ENCODE peak calls at places on chromosomes 1 and 21, in nine cellular contexts. One of them, this sample, is unnamed.

GRCh38 chr1:15153842-15154479 is 414 bp downstream of the TMEM51 start:
- DNase-seq in H7: peak
- DNase-seq in gastrocnemius medialis: no peak
- DNase-seq in cardiac fibroblast: peak
- DNase-seq in HFF-Myc: no peak
- DNase-seq in astrocyte of the cerebellum: no peak
- DNase-seq in kidney: peak
- DNase-seq in AG04449: no peak
- DNase-seq in thoracic aorta: no peak
- DNase-seq in this sample: no peak

GRCh38 chr1:24151175-24151533 is 8.2 kb upstream of the IL22RA1 start:
- DNase-seq in thoracic aorta: no peak
- DNase-seq in HFF-Myc: no peak
- DNase-seq in kidney: no peak
- DNase-seq in cardiac fibroblast: no peak
- DNase-seq in gastrocnemius medialis: no peak
- DNase-seq in AG04449: no peak
- DNase-seq in H7: peak
- DNase-seq in astrocyte of the cerebellum: no peak
- DNase-seq in this sample: no peak

GRCh38 chr1:161159915-161160248 is 582 bp downstream of the USP21 start:
- DNase-seq in AG04449: no peak
- DNase-seq in H7: no peak
- DNase-seq in HFF-Myc: no peak
- DNase-seq in kidney: no peak
- DNase-seq in gastrocnemius medialis: no peak
- DNase-seq in thoracic aorta: no peak
- DNase-seq in astrocyte of the cerebellum: no peak
- DNase-seq in cardiac fibroblast: no peak
- DNase-seq in this sample: no peak

GRCh38 chr1:75034376-75034775 is 99.8 kb upstream of the LHX8 start:
- DNase-seq in thoracic aorta: no peak
- DNase-seq in H7: no peak
- DNase-seq in astrocyte of the cerebellum: no peak
- DNase-seq in kidney: no peak
- DNase-seq in gastrocnemius medialis: no peak
- DNase-seq in AG04449: no peak
- DNase-seq in cardiac fibroblast: no peak
- DNase-seq in HFF-Myc: no peak
- DNase-seq in this sample: no peak

GRCh38 chr1:161307230-161307768 is 2.5 kb downstream of the MPZ start:
- DNase-seq in cardiac fibroblast: peak
- DNase-seq in H7: no peak
- DNase-seq in gastrocnemius medialis: no peak
- DNase-seq in astrocyte of the cerebellum: no peak
- DNase-seq in AG04449: no peak
- DNase-seq in thoracic aorta: no peak
- DNase-seq in kidney: no peak
- DNase-seq in HFF-Myc: peak
- DNase-seq in this sample: no peak

GRCh38 chr21:40768056-40768455 is 78.9 kb downstream of the DSCAM start:
- DNase-seq in cardiac fibroblast: no peak
- DNase-seq in thoracic aorta: no peak
- DNase-seq in gastrocnemius medialis: no peak
- DNase-seq in kidney: no peak
- DNase-seq in astrocyte of the cerebellum: no peak
- DNase-seq in HFF-Myc: no peak
- DNase-seq in H7: no peak
- DNase-seq in AG04449: no peak
- DNase-seq in this sample: no peak

GRCh38 chr1:230833511-230833910 is 34.8 kb downstream of the C1orf198 start:
- DNase-seq in HFF-Myc: no peak
- DNase-seq in kidney: no peak
- DNase-seq in gastrocnemius medialis: no peak
- DNase-seq in AG04449: no peak
- DNase-seq in H7: no peak
- DNase-seq in cardiac fibroblast: no peak
- DNase-seq in astrocyte of the cerebellum: no peak
- DNase-seq in thoracic aorta: no peak
- DNase-seq in this sample: no peak

GRCh38 chr21:39610705-39611104 is 2.0 kb upstream of the B3GALT5 start:
- DNase-seq in H7: peak
- DNase-seq in kidney: no peak
- DNase-seq in astrocyte of the cerebellum: no peak
- DNase-seq in cardiac fibroblast: no peak
- DNase-seq in AG04449: no peak
- DNase-seq in gastrocnemius medialis: no peak
- DNase-seq in thoracic aorta: no peak
- DNase-seq in HFF-Myc: no peak
- DNase-seq in this sample: no peak

GRCh38 chr1:41919131-41919530 is 409 bp upstream of the HIVEP3 start:
- DNase-seq in astrocyte of the cerebellum: no peak
- DNase-seq in gastrocnemius medialis: no peak
- DNase-seq in thoracic aorta: no peak
- DNase-seq in HFF-Myc: no peak
- DNase-seq in H7: no peak
- DNase-seq in kidney: no peak
- DNase-seq in cardiac fibroblast: no peak
- DNase-seq in AG04449: no peak
- DNase-seq in this sample: no peak

DNA sequence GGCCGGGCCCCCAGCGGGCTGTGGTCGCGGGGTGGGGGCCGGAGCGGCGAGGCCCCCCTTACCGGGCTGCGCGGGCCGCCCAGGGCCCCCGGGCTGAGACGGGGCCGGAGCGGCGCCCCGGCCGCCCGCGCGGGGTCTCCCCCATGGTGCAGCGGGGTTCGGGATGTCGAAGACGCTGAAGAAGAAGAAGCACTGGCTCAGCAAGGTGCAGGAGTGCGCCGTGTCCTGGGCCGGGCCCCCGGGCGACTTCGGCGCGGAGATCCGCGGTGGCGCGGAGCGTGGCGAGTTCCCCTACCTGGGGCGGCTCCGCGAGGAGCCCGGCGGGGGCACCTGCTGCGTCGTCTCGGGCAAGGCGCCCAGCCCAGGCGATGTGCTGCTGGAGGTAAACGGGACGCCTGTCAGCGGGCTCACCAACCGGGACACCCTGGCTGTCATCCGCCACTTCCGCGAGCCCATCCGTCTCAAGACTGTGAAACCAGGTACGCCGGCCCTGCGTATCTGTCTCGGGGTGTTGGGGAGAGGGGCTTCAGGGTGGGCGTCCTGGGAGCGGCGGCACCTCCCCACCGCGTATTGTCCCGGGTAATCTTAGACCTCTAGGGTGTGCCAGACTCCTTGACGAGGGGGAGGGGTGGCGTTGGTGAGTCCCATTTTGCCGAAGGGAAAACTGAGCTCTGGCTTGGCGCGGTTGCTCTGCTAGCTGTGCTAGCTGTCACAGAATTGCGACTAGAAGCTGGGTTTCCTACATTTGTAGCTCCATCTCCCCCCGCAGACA is 742 bp downstream of the MAGI3 start:
- DNase-seq in cardiac fibroblast: peak
- DNase-seq in thoracic aorta: no peak
- DNase-seq in astrocyte of the cerebellum: no peak
- DNase-seq in kidney: peak
- DNase-seq in gastrocnemius medialis: peak
- DNase-seq in H7: peak
- DNase-seq in HFF-Myc: no peak
- DNase-seq in AG04449: no peak
- DNase-seq in this sample: no peak
- H3K4me3 ChIP-seq in cardiac fibroblast: peak
- H3K4me3 ChIP-seq in thoracic aorta: peak
- H3K4me3 ChIP-seq in astrocyte of the cerebellum: peak
- H3K4me3 ChIP-seq in kidney: peak
- H3K4me3 ChIP-seq in gastrocnemius medialis: peak
- H3K4me3 ChIP-seq in H7: peak
- H3K4me3 ChIP-seq in HFF-Myc: peak
- H3K4me3 ChIP-seq in AG04449: peak
- H3K4me3 ChIP-seq in this sample: peak

GRCh38 chr1:56320873-56321272 is 258.5 kb downstream of the PLPP3 start:
- DNase-seq in HFF-Myc: no peak
- DNase-seq in kidney: no peak
- DNase-seq in thoracic aorta: no peak
- DNase-seq in gastrocnemius medialis: no peak
- DNase-seq in AG04449: no peak
- DNase-seq in H7: no peak
- DNase-seq in cardiac fibroblast: no peak
- DNase-seq in astrocyte of the cerebellum: no peak
- DNase-seq in this sample: no peak
- H3K4me3 ChIP-seq in HFF-Myc: no peak
- H3K4me3 ChIP-seq in kidney: no peak
- H3K4me3 ChIP-seq in thoracic aorta: no peak
- H3K4me3 ChIP-seq in gastrocnemius medialis: no peak
- H3K4me3 ChIP-seq in AG04449: no peak
- H3K4me3 ChIP-seq in H7: no peak
- H3K4me3 ChIP-seq in cardiac fibroblast: no peak
- H3K4me3 ChIP-seq in astrocyte of the cerebellum: no peak
- H3K4me3 ChIP-seq in this sample: no peak

DNA sequence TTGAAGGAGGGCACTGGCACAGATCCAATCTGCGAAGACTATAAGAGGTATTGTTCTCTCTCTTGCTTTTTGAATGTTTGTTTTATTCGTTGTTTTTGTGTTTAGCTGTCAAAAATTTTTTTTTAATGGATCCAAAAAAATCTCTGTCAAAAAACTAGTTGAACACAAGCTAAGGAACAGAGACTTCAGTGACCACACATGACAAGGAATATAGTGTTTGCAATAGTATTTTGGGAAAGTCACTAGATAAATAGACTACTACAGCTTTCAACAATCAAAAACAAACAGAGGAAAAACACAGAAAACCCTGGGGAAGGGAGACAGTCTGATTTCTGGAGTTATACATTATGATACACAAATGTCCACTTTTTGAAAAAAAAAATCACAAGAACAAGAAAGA is 36.9 kb upstream of the COA6 start:
- DNase-seq in AG04449: no peak
- DNase-seq in cardiac fibroblast: no peak
- DNase-seq in astrocyte of the cerebellum: no peak
- DNase-seq in HFF-Myc: no peak
- DNase-seq in kidney: no peak
- DNase-seq in H7: no peak
- DNase-seq in gastrocnemius medialis: no peak
- DNase-seq in thoracic aorta: no peak
- DNase-seq in this sample: no peak
- H3K4me3 ChIP-seq in AG04449: no peak
- H3K4me3 ChIP-seq in cardiac fibroblast: no peak
- H3K4me3 ChIP-seq in astrocyte of the cerebellum: no peak
- H3K4me3 ChIP-seq in HFF-Myc: no peak
- H3K4me3 ChIP-seq in kidney: no peak
- H3K4me3 ChIP-seq in H7: no peak
- H3K4me3 ChIP-seq in gastrocnemius medialis: no peak
- H3K4me3 ChIP-seq in thoracic aorta: no peak
- H3K4me3 ChIP-seq in this sample: no peak

GRCh38 chr1:113394043-113394862 is 3.9 kb downstream of the MAGI3 start:
- DNase-seq in cardiac fibroblast: no peak
- DNase-seq in gastrocnemius medialis: no peak
- DNase-seq in AG04449: no peak
- DNase-seq in kidney: no peak
- DNase-seq in HFF-Myc: no peak
- DNase-seq in astrocyte of the cerebellum: no peak
- DNase-seq in H7: no peak
- DNase-seq in thoracic aorta: no peak
- DNase-seq in this sample: no peak
- H3K4me3 ChIP-seq in cardiac fibroblast: no peak
- H3K4me3 ChIP-seq in gastrocnemius medialis: no peak
- H3K4me3 ChIP-seq in AG04449: no peak
- H3K4me3 ChIP-seq in kidney: peak
- H3K4me3 ChIP-seq in HFF-Myc: no peak
- H3K4me3 ChIP-seq in astrocyte of the cerebellum: no peak
- H3K4me3 ChIP-seq in H7: no peak
- H3K4me3 ChIP-seq in thoracic aorta: no peak
- H3K4me3 ChIP-seq in this sample: no peak

GRCh38 chr1:231949277-231950122 is 322.9 kb downstream of the DISC1 start:
- DNase-seq in kidney: no peak
- DNase-seq in H7: peak
- DNase-seq in cardiac fibroblast: peak
- DNase-seq in astrocyte of the cerebellum: no peak
- DNase-seq in HFF-Myc: no peak
- DNase-seq in thoracic aorta: no peak
- DNase-seq in AG04449: no peak
- DNase-seq in gastrocnemius medialis: peak
- DNase-seq in this sample: no peak
- H3K4me3 ChIP-seq in kidney: no peak
- H3K4me3 ChIP-seq in H7: no peak
- H3K4me3 ChIP-seq in cardiac fibroblast: no peak
- H3K4me3 ChIP-seq in astrocyte of the cerebellum: no peak
- H3K4me3 ChIP-seq in HFF-Myc: no peak
- H3K4me3 ChIP-seq in thoracic aorta: peak
- H3K4me3 ChIP-seq in AG04449: no peak
- H3K4me3 ChIP-seq in gastrocnemius medialis: no peak
- H3K4me3 ChIP-seq in this sample: no peak

DNA sequence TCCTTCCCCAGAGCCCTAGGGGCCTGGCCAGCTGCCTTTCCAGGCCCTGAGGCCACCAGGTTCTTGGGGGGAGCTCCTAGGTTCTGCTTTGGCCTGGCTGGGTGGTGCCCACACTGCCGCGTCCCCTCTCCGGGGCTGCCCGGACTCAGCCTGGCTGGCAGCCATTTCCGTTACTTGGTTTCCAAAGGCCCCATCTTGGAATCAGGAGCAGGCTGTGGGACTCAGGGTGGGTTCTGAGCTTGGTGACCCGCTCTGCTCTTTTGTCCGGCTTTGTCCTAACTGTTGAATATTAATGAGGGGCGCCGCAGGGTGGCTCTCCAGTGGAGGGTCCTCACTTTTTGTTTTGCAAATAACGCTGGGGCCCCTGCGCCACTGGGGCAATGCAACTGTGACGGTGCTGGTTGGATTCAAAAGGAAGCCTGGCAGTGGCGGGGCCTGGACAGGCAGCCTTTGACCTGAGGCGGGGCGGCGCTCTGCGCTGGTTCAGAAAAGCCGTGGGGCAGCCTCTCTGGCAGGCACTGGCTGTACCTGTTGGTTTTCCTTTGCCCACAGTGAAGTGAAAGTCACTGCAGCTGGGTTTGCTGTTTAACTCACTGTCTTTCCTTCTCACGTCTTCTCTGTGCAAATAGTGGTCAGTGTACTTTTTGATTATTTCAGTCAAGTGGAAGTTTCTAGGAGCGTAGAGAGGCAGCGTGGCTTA is 20.2 kb downstream of the SKI start:
- DNase-seq in H7: peak
- DNase-seq in AG04449: no peak
- DNase-seq in thoracic aorta: no peak
- DNase-seq in astrocyte of the cerebellum: no peak
- DNase-seq in HFF-Myc: no peak
- DNase-seq in kidney: peak
- DNase-seq in cardiac fibroblast: no peak
- DNase-seq in gastrocnemius medialis: no peak
- DNase-seq in this sample: no peak
- H3K4me3 ChIP-seq in H7: no peak
- H3K4me3 ChIP-seq in AG04449: no peak
- H3K4me3 ChIP-seq in thoracic aorta: peak
- H3K4me3 ChIP-seq in astrocyte of the cerebellum: no peak
- H3K4me3 ChIP-seq in HFF-Myc: no peak
- H3K4me3 ChIP-seq in kidney: no peak
- H3K4me3 ChIP-seq in cardiac fibroblast: no peak
- H3K4me3 ChIP-seq in gastrocnemius medialis: no peak
- H3K4me3 ChIP-seq in this sample: no peak

GRCh38 chr1:150550222-150551048 is 1.2 kb downstream of the ADAMTSL4 start:
- DNase-seq in H7: peak
- DNase-seq in AG04449: no peak
- DNase-seq in thoracic aorta: no peak
- DNase-seq in cardiac fibroblast: peak
- DNase-seq in gastrocnemius medialis: no peak
- DNase-seq in HFF-Myc: no peak
- DNase-seq in astrocyte of the cerebellum: no peak
- DNase-seq in kidney: no peak
- DNase-seq in this sample: no peak
- H3K4me3 ChIP-seq in H7: no peak
- H3K4me3 ChIP-seq in AG04449: no peak
- H3K4me3 ChIP-seq in thoracic aorta: peak
- H3K4me3 ChIP-seq in cardiac fibroblast: peak
- H3K4me3 ChIP-seq in gastrocnemius medialis: peak
- H3K4me3 ChIP-seq in HFF-Myc: no peak
- H3K4me3 ChIP-seq in astrocyte of the cerebellum: no peak
- H3K4me3 ChIP-seq in kidney: no peak
- H3K4me3 ChIP-seq in this sample: peak